ENCODE peak calls at places on chromosomes 4 and X, in eight cellular contexts. U is NAMALWA; B is CD4-positive, alpha-beta memory T cell; V is CD8-positive, alpha-beta memory T cell; J is AG10803; I is IMR-90; S is A673; P is dermis blood vessel endothelial cell. H is an unnamed sample.

GRCh38 chr4:168664242-168664897 is 167.5 kb downstream of the PALLD start:
- DNase-seq in U (no peak), B (no peak), V (no peak), J (no peak), I (no peak), S (no peak), P (no peak), H (peak)

GRCh38 chr4:173237722-173238121 is 69.1 kb downstream of the GALNT7 start:
- DNase-seq in U (no peak), B (no peak), V (no peak), J (no peak), I (no peak), S (no peak), P (no peak), H (no peak)

GRCh38 chr4:158374318-158374717 is 147.4 kb upstream of the RXFP1 start:
- DNase-seq in U (no peak), B (no peak), V (no peak), J (no peak), I (no peak), S (no peak), P (no peak), H (peak)

GRCh38 chr4:73103799-73104503 is 34.4 kb upstream of the COX18 start:
- DNase-seq in U (no peak), B (no peak), V (no peak), J (no peak), I (peak), S (no peak), P (no peak), H (no peak)

GRCh38 chrX:23871905-23872546 is 35.7 kb downstream of the APOO start:
- DNase-seq in U (no peak), B (no peak), V (no peak), J (no peak), I (no peak), S (no peak), P (no peak), H (no peak)

GRCh38 chr4:15320116-15320515 is 107.7 kb upstream of the C1QTNF7 start:
- DNase-seq in U (no peak), B (no peak), V (no peak), J (peak), I (no peak), S (no peak), P (no peak), H (no peak)

GRCh38 chr4:47942420-47942819 is 28.0 kb upstream of the NFXL1 start:
- DNase-seq in U (no peak), B (no peak), V (no peak), J (no peak), I (no peak), S (no peak), P (no peak), H (no peak)

GRCh38 chrX:4547218-4547836 is 833.9 kb upstream of the PRKX start:
- DNase-seq in U (peak), B (no peak), V (no peak), J (peak), I (peak), S (peak), P (peak), H (peak)

GRCh38 chrX:8844157-8844556 is 43.0 kb upstream of the FAM9A start:
- DNase-seq in U (no peak), B (no peak), V (no peak), J (no peak), I (no peak), S (no peak), P (no peak), H (no peak)

GRCh38 chrX:63466690-63467089 is 115.6 kb upstream of the SPIN4 start:
- DNase-seq in U (no peak), B (no peak), V (no peak), J (no peak), I (no peak), S (no peak), P (no peak), H (no peak)

GRCh38 chrX:131649741-131650140 is 105.9 kb downstream of the OR13H1 start:
- DNase-seq in U (no peak), B (no peak), V (no peak), J (no peak), I (no peak), S (no peak), P (no peak), H (no peak)

GRCh38 chr4:142960134-142960533 is 114.0 kb upstream of the INPP4B start:
- DNase-seq in U (no peak), B (no peak), V (no peak), J (no peak), I (no peak), S (no peak), P (no peak), H (no peak)

GRCh38 chrX:71622347-71623104 is 4.2 kb upstream of the CXCR3 start:
- DNase-seq in U (peak), B (peak), V (peak), J (peak), I (peak), S (peak), P (peak), H (peak)

H was measured in mammary epithelial cell.